ENCODE peak calls at places on chromosomes 12 and 14, in seven cellular contexts. One of them, this sample, is unnamed.

GRCh38 chr14:50790568-50790967 is 40.4 kb downstream of the NIN start:
- DNase-seq in HL-60: no peak
- DNase-seq in stomach: no peak
- DNase-seq in breast epithelium: no peak
- DNase-seq in HCT116: no peak
- DNase-seq in GM12891: no peak
- DNase-seq in prostate gland: no peak
- DNase-seq in this sample: no peak

GRCh38 chr12:120257041-120257821 is 8.3 kb downstream of the PXN start:
- DNase-seq in HL-60: no peak
- DNase-seq in stomach: peak
- DNase-seq in breast epithelium: peak
- DNase-seq in HCT116: no peak
- DNase-seq in GM12891: no peak
- DNase-seq in prostate gland: peak
- DNase-seq in this sample: no peak

GRCh38 chr12:62466018-62466595 is 519 bp upstream of the MON2 start:
- DNase-seq in HL-60: no peak
- DNase-seq in stomach: peak
- DNase-seq in breast epithelium: peak
- DNase-seq in HCT116: no peak
- DNase-seq in GM12891: peak
- DNase-seq in prostate gland: peak
- DNase-seq in this sample: no peak

GRCh38 chr12:121175383-121176119 is 34.4 kb upstream of the P2RX4 start:
- DNase-seq in HL-60: no peak
- DNase-seq in stomach: no peak
- DNase-seq in breast epithelium: no peak
- DNase-seq in HCT116: no peak
- DNase-seq in GM12891: peak
- DNase-seq in prostate gland: no peak
- DNase-seq in this sample: no peak

GRCh38 chr12:7351177-7351576 is 47.3 kb downstream of the ACSM4 start:
- DNase-seq in HL-60: no peak
- DNase-seq in stomach: no peak
- DNase-seq in breast epithelium: no peak
- DNase-seq in HCT116: no peak
- DNase-seq in GM12891: no peak
- DNase-seq in prostate gland: no peak
- DNase-seq in this sample: no peak

GRCh38 chr14:21940887-21941855 is 267.6 kb upstream of the OR4E1 start:
- DNase-seq in HL-60: no peak
- DNase-seq in stomach: no peak
- DNase-seq in breast epithelium: no peak
- DNase-seq in HCT116: peak
- DNase-seq in GM12891: no peak
- DNase-seq in prostate gland: no peak
- DNase-seq in this sample: no peak

GRCh38 chr14:38255673-38256357 is at the start of gene CLEC14A:
- DNase-seq in HL-60: no peak
- DNase-seq in stomach: no peak
- DNase-seq in breast epithelium: no peak
- DNase-seq in HCT116: no peak
- DNase-seq in GM12891: no peak
- DNase-seq in prostate gland: no peak
- DNase-seq in this sample: peak

GRCh38 chr14:53384536-53384935 is 231.4 kb upstream of the DDHD1 start:
- DNase-seq in HL-60: no peak
- DNase-seq in stomach: no peak
- DNase-seq in breast epithelium: no peak
- DNase-seq in HCT116: no peak
- DNase-seq in GM12891: no peak
- DNase-seq in prostate gland: no peak
- DNase-seq in this sample: no peak

GRCh38 chr12:52796429-52796794 is 495 bp upstream of the KRT3 start:
- DNase-seq in HL-60: no peak
- DNase-seq in stomach: no peak
- DNase-seq in breast epithelium: no peak
- DNase-seq in HCT116: no peak
- DNase-seq in GM12891: no peak
- DNase-seq in prostate gland: no peak
- DNase-seq in this sample: no peak

GRCh38 chr12:88763536-88764100 is 183.3 kb upstream of the KITLG start:
- DNase-seq in HL-60: no peak
- DNase-seq in stomach: no peak
- DNase-seq in breast epithelium: no peak
- DNase-seq in HCT116: no peak
- DNase-seq in GM12891: no peak
- DNase-seq in prostate gland: no peak
- DNase-seq in this sample: no peak

GRCh38 chr14:26282578-26282977 is 315.3 kb downstream of the NOVA1 start:
- DNase-seq in HL-60: no peak
- DNase-seq in stomach: no peak
- DNase-seq in breast epithelium: peak
- DNase-seq in HCT116: no peak
- DNase-seq in GM12891: no peak
- DNase-seq in prostate gland: peak
- DNase-seq in this sample: no peak

DNA sequence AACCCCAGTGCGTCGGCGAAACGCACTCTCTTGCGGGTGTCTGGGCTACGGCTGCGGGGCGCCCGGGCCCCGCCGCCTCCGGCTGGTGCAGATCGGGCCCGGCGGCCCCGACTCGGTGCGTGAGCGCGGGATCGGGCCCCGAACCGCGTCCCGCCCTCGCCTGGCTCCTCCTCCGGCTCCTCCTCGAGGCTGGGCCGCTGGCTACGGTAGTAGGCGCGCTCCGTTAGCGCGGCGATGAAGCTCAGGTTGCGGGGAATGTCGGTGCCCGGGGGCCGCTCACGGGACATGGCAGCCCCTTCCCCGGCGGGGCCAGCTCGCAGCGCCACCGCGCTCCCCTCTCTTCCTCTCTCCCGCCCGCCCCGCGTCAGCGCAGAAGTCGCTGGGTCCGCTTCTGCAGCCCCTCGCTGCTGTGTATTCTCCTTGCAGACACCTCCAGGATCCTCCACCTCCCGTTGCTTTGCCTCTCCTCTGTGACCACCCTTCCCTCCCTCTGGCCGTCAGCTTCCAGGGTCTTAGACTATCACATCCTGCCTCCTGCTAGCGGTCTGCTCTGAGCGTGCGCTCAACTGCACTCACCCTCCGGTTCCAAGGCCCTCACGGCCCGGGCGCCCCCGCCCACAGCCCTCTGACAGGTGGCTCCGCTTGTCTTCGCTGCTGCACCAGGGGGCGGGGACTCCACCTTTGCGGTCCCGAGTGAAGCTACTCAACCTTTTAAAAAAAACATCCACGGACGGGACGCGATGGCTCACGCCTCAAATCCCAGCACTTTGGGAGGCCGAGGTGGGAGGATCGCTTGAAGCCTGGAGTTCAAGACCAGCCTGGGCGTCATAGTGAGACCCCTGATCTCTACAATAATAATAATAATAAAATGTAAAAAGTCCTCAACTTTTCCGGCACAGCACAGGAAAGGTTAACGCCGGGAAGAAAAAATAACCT is at the start of gene PPP1R3E:
- DNase-seq in HL-60: no peak
- DNase-seq in stomach: peak
- DNase-seq in breast epithelium: peak
- DNase-seq in HCT116: no peak
- DNase-seq in GM12891: peak
- DNase-seq in prostate gland: peak
- DNase-seq in this sample: peak
- TF ChIP-seq POLR2AphosphoS5 in HL-60: no peak
- TF ChIP-seq POLR2AphosphoS5 in stomach: peak
- TF ChIP-seq POLR2AphosphoS5 in breast epithelium: no peak
- TF ChIP-seq POLR2AphosphoS5 in HCT116: no peak
- TF ChIP-seq POLR2AphosphoS5 in GM12891: peak
- TF ChIP-seq POLR2AphosphoS5 in prostate gland: peak
- TF ChIP-seq POLR2AphosphoS5 in this sample: no peak

GRCh38 chr12:113260636-113261300 is 39.5 kb downstream of the TPCN1 start:
- DNase-seq in HL-60: no peak
- DNase-seq in stomach: no peak
- DNase-seq in breast epithelium: no peak
- DNase-seq in HCT116: no peak
- DNase-seq in GM12891: no peak
- DNase-seq in prostate gland: no peak
- DNase-seq in this sample: peak

GRCh38 chr12:113260127-113260526 is 38.9 kb downstream of the TPCN1 start:
- DNase-seq in HL-60: no peak
- DNase-seq in stomach: no peak
- DNase-seq in breast epithelium: no peak
- DNase-seq in HCT116: no peak
- DNase-seq in GM12891: no peak
- DNase-seq in prostate gland: no peak
- DNase-seq in this sample: no peak

GRCh38 chr12:113261847-113262470 is 40.7 kb downstream of the TPCN1 start:
- DNase-seq in HL-60: no peak
- DNase-seq in stomach: no peak
- DNase-seq in breast epithelium: no peak
- DNase-seq in HCT116: no peak
- DNase-seq in GM12891: no peak
- DNase-seq in prostate gland: no peak
- DNase-seq in this sample: peak

GRCh38 chr12:113257564-113257963 is 36.3 kb downstream of the TPCN1 start:
- DNase-seq in HL-60: no peak
- DNase-seq in stomach: no peak
- DNase-seq in breast epithelium: no peak
- DNase-seq in HCT116: no peak
- DNase-seq in GM12891: no peak
- DNase-seq in prostate gland: no peak
- DNase-seq in this sample: no peak

GRCh38 chr12:113259499-113259953 is 38.3 kb downstream of the TPCN1 start:
- DNase-seq in HL-60: no peak
- DNase-seq in stomach: peak
- DNase-seq in breast epithelium: peak
- DNase-seq in HCT116: no peak
- DNase-seq in GM12891: no peak
- DNase-seq in prostate gland: no peak
- DNase-seq in this sample: peak
- TF ChIP-seq POLR2AphosphoS5 in HL-60: no peak
- TF ChIP-seq POLR2AphosphoS5 in stomach: peak
- TF ChIP-seq POLR2AphosphoS5 in breast epithelium: peak
- TF ChIP-seq POLR2AphosphoS5 in HCT116: no peak
- TF ChIP-seq POLR2AphosphoS5 in GM12891: no peak
- TF ChIP-seq POLR2AphosphoS5 in prostate gland: peak
- TF ChIP-seq POLR2AphosphoS5 in this sample: peak

DNA sequence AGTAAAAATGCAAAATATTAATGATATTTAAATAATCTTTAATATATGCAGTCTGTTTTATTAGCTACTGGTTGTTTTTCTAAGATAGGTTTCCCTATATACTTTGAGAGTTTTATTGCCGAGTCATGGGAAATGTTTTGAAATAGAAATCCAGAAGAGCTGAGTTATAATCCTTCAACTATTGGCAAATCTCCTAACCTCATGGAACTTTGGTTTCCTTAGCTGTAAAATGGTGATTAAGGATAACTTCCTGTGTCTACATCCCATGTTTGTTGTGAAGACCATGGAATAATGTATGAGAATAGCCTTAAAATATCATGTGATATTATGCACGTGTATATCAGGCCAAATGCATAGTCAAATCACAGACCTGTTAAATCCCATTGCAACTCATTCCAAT is 51.0 kb downstream of the UNC79 start:
- DNase-seq in HL-60: no peak
- DNase-seq in stomach: no peak
- DNase-seq in breast epithelium: no peak
- DNase-seq in HCT116: no peak
- DNase-seq in GM12891: no peak
- DNase-seq in prostate gland: no peak
- DNase-seq in this sample: no peak
- TF ChIP-seq POLR2AphosphoS5 in HL-60: no peak
- TF ChIP-seq POLR2AphosphoS5 in stomach: no peak
- TF ChIP-seq POLR2AphosphoS5 in breast epithelium: no peak
- TF ChIP-seq POLR2AphosphoS5 in HCT116: no peak
- TF ChIP-seq POLR2AphosphoS5 in GM12891: no peak
- TF ChIP-seq POLR2AphosphoS5 in prostate gland: no peak
- TF ChIP-seq POLR2AphosphoS5 in this sample: no peak

GRCh38 chr14:93669632-93670031 is 118.7 kb downstream of the PRIMA1 start:
- DNase-seq in HL-60: no peak
- DNase-seq in stomach: no peak
- DNase-seq in breast epithelium: no peak
- DNase-seq in HCT116: no peak
- DNase-seq in GM12891: no peak
- DNase-seq in prostate gland: no peak
- DNase-seq in this sample: no peak
- TF ChIP-seq POLR2AphosphoS5 in HL-60: no peak
- TF ChIP-seq POLR2AphosphoS5 in stomach: no peak
- TF ChIP-seq POLR2AphosphoS5 in breast epithelium: no peak
- TF ChIP-seq POLR2AphosphoS5 in HCT116: no peak
- TF ChIP-seq POLR2AphosphoS5 in GM12891: no peak
- TF ChIP-seq POLR2AphosphoS5 in prostate gland: no peak
- TF ChIP-seq POLR2AphosphoS5 in this sample: no peak

DNA sequence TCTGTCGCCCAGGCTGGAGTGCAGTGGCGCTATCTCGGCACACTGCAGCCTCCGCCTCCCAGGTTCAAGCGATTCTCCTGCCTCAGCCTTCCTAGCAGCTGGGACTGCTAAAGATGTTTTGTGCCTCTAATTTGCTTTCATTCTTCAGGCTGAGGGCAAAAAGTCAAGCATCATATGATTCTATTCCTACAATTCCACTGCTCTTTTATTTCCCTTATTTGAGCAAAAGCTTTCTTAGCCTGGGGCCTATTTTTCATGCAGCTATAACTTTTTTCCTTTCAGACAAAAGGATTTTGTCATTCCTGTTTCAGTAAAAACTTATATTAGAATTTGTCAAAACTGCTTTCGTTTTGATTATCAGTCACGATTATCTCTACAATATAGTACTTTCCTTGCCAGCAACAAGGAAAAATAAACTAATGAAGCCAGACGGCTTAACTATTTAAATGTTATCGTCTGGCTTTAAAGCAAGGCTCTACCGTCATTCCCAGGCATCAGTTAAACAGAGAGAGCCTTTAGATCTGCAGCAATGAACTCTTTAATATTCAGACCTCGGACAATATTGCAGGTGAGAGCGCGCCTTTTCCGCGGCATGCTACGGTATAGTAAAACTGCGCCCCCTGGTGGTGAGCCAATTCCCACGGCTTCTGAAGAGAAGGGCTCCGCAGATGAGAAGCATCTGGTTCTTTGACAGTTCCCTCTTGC is 1.4 kb upstream of the SLC2A13 start:
- DNase-seq in HL-60: peak
- DNase-seq in stomach: peak
- DNase-seq in breast epithelium: peak
- DNase-seq in HCT116: peak
- DNase-seq in GM12891: peak
- DNase-seq in prostate gland: peak
- DNase-seq in this sample: peak
- TF ChIP-seq POLR2AphosphoS5 in HL-60: no peak
- TF ChIP-seq POLR2AphosphoS5 in stomach: no peak
- TF ChIP-seq POLR2AphosphoS5 in breast epithelium: no peak
- TF ChIP-seq POLR2AphosphoS5 in HCT116: no peak
- TF ChIP-seq POLR2AphosphoS5 in GM12891: no peak
- TF ChIP-seq POLR2AphosphoS5 in prostate gland: peak
- TF ChIP-seq POLR2AphosphoS5 in this sample: no peak

This sample was measured in suprapubic skin.